ENCODE peak calls at places on chromosomes 4 and X, in four cellular contexts. E is breast epithelium, S is heart left ventricle, U is transverse colon. Z is an unnamed sample.
A peak's percentile ranks its signal among the peaks of the same experiment; 100 is the strongest.

GRCh38 chr4:74504212-74504611 is 59.3 kb downstream of the AREG start:
- DNase-seq in E (no peak), U (no peak), S (no peak), Z (no peak)

GRCh38 chr4:94610140-94610539 is 147.6 kb upstream of the BMPR1B start:
- DNase-seq in E (no peak), S (no peak), U (no peak), Z (no peak)

GRCh38 chr4:6548201-6548881 is 26.6 kb upstream of the MAN2B2 start:
- DNase-seq in E (no peak), U (no peak), S (peak; percentile 25), Z (peak; percentile 56)

GRCh38 chrX:50858548-50858947 is 44.6 kb upstream of the SHROOM4 start:
- DNase-seq in E (no peak), S (no peak), U (no peak), Z (no peak)

GRCh38 chrX:57674861-57675260 is 5.2 kb downstream of the NLRP2B start:
- DNase-seq in S (no peak), E (no peak), U (no peak), Z (no peak)

GRCh38 chr4:153792007-153792892 is 3.4 kb upstream of the SFRP2 start:
- DNase-seq in S (no peak), U (peak; percentile 49), E (no peak), Z (no peak)

GRCh38 chr4:101227715-101228114 is 119.6 kb downstream of the PPP3CA start:
- DNase-seq in E (no peak), S (no peak), U (no peak), Z (no peak)

GRCh38 chr4:15917297-15917696 is 21.2 kb downstream of the FGFBP1 start:
- DNase-seq in E (no peak), U (no peak), S (no peak), Z (no peak)

GRCh38 chrX:14922437-14922836 is 49.2 kb downstream of the MOSPD2 start:
- DNase-seq in U (no peak), S (no peak), E (no peak), Z (no peak)

GRCh38 chrX:135416546-135416945 is 5.2 kb upstream of the SMIM10L2A start:
- DNase-seq in S (no peak), U (no peak), E (no peak), Z (no peak)

GRCh38 chrX:135740683-135741149 is 27.3 kb downstream of the CT45A3 start:
- DNase-seq in S (no peak), E (no peak), U (peak; percentile 26), Z (peak; percentile 19)

GRCh38 chrX:54695816-54696487 is 102.1 kb downstream of the ITIH6 start:
- DNase-seq in U (no peak), E (no peak), S (no peak), Z (no peak)

GRCh38 chr4:128351502-128351901 is 63.9 kb upstream of the PGRMC2 start:
- DNase-seq in S (no peak), U (no peak), E (no peak), Z (no peak)

GRCh38 chr4:156968479-156968984 is 3.1 kb downstream of the PDGFC start:
- DNase-seq in U (peak; percentile 70), E (peak; percentile 58), S (peak; percentile 56), Z (no peak)

GRCh38 chrX:101217689-101218088 is 1.9 kb upstream of the DRP2 start:
- DNase-seq in E (no peak), U (no peak), S (no peak), Z (no peak)

GRCh38 chr4:153344131-153345010 is at the start of gene MND1:
- DNase-seq in S (peak; percentile 85), U (peak; percentile 86), E (peak; percentile 81), Z (peak; percentile 61)

GRCh38 chrX:153984351-153985178 is 12.0 kb downstream of the TMEM187 start:
- DNase-seq in E (no peak), U (no peak), S (no peak), Z (no peak)

GRCh38 chr4:118352843-118353373 is at the start of gene PRSS12:
- DNase-seq in U (peak; percentile 85), S (peak; percentile 21), E (peak; percentile 68), Z (peak; percentile 75)

GRCh38 chr4:118224239-118224829 is 128.5 kb downstream of the PRSS12 start:
- DNase-seq in S (no peak), E (no peak), U (no peak), Z (no peak)

GRCh38 chr4:1057403-1057745 is 45.9 kb downstream of the FGFRL1 start:
- DNase-seq in S (no peak), E (no peak), U (no peak), Z (no peak)

GRCh38 chr4:13912966-13913365 is 285.4 kb upstream of the BOD1L1 start:
- DNase-seq in E (no peak), S (no peak), U (no peak), Z (no peak)

DNA sequence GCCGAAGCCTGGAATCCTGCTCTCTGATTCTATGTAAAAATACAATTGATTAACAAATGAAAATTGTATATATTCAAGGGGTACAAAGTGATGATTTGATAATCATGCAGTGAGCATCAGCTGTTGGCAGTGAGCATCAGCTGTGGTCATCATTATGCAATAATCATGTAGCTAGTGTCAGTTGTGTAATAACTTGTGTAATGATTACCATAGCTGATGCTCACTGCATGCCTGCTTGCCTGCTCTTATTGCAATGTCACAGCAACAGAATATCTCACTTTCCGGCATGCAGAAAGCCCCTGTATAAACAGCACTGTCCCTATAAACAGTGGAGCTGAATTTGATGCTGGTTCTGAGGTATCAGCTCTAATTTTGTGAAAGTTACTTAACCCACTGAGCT is 46.8 kb downstream of the SULT1B1 start:
- DNase-seq in U (no peak), E (no peak), S (no peak), Z (no peak)
- TF ChIP-seq POLR2A in U (no peak), E (no peak), S (no peak), Z (no peak)

GRCh38 chrX:18985186-18985435 is 1.2 kb upstream of the PHKA2 start:
- DNase-seq in E (no peak), S (no peak), U (no peak), Z (no peak)
- TF ChIP-seq POLR2A in E (no peak), S (no peak), U (no peak), Z (no peak)

GRCh38 chrX:48801281-48802088 is at the start of gene HDAC6:
- DNase-seq in E (peak; percentile 95), U (peak; percentile 96), S (peak; percentile 96), Z (peak; percentile 51)

GRCh38 chrX:48800574-48801280 is 1.1 kb upstream of the HDAC6 start:
- DNase-seq in E (no peak), U (no peak), S (no peak), Z (no peak)

GRCh38 chrX:48806088-48806487 is 4.2 kb downstream of the HDAC6 start:
- DNase-seq in S (no peak), E (no peak), U (no peak), Z (no peak)

GRCh38 chrX:48802813-48803261 is 970 bp downstream of the HDAC6 start:
- DNase-seq in U (no peak), E (no peak), S (no peak), Z (no peak)

DNA sequence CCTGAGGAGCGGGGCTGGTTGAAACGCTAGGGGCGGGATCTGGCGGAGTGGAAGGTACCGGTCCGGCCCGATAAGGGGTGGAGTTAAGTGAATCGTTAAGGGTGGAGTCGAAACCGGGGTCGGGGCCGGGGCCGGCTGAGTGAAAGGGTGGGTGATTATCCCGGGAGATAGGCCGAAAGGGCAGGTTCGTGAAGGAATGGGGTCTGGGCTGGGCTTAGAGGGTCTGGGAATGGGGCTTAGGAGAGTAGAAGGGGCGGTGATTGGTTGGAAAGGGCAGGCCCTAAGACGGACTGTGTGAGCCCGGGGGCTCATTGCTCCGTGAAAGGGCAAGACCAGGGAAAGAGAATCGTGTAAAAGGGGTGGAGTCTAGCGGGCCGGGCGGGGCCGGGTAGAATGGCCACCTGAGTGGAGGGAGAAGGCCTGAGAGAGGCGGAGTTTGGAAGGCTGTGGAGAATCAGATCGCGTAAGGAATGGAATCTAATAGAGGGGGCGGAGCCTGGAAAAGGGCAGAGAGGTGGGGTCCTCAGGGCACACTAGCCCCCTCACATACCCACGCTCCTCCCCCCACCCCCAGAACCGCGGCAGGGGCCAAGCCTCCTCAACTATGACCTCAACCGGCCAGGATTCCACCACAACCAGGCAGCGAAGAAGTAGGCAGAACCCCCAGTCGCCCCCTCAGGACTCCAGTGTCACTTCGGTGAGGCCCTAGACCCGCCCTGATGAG is 384 bp downstream of the HDAC6 start:
- DNase-seq in S (peak; percentile 73), U (peak; percentile 91), E (peak; percentile 82), Z (peak; percentile 47)
- TF ChIP-seq POLR2A in S (peak; percentile 61), U (peak; percentile 92), E (peak; percentile 65), Z (no peak)

GRCh38 chr4:182894681-182895275 is 22.4 kb downstream of the DCTD start:
- DNase-seq in E (no peak), S (no peak), U (no peak), Z (no peak)

GRCh38 chr4:182897601-182898478 is 19.3 kb downstream of the DCTD start:
- DNase-seq in U (no peak), E (no peak), S (no peak), Z (no peak)

GRCh38 chr4:182893490-182893889 is 23.7 kb downstream of the DCTD start:
- DNase-seq in U (no peak), S (no peak), E (no peak), Z (no peak)

GRCh38 chr4:182896421-182896820 is 20.8 kb downstream of the DCTD start:
- DNase-seq in U (no peak), E (no peak), S (no peak), Z (no peak)

DNA sequence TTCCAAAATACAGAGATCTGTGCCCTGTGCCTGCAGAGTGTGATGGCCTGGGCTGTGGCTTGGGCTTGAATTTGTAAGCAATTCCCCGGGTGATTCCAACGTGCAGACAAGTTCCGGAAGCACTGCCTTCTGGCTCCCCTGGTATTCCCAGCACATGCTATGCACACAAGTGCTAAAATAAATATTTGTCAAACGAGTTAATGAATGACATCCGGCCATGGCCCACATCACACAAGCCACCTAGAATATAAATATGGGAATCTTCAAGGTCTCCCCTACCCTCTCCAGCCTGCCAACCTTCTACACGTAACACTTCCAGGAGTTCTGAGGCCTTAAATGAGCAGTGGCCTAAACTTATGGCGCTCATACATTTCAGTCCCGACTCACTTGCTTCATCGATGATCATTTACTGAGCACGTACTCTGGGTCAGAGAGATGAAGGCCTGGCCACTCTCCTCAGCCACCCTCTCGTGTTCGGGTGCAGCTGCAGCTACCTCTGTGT is 21.3 kb downstream of the DCTD start:
- DNase-seq in S (no peak), E (no peak), U (peak; percentile 12), Z (no peak)
- TF ChIP-seq POLR2A in S (no peak), E (no peak), U (no peak), Z (no peak)

DNA sequence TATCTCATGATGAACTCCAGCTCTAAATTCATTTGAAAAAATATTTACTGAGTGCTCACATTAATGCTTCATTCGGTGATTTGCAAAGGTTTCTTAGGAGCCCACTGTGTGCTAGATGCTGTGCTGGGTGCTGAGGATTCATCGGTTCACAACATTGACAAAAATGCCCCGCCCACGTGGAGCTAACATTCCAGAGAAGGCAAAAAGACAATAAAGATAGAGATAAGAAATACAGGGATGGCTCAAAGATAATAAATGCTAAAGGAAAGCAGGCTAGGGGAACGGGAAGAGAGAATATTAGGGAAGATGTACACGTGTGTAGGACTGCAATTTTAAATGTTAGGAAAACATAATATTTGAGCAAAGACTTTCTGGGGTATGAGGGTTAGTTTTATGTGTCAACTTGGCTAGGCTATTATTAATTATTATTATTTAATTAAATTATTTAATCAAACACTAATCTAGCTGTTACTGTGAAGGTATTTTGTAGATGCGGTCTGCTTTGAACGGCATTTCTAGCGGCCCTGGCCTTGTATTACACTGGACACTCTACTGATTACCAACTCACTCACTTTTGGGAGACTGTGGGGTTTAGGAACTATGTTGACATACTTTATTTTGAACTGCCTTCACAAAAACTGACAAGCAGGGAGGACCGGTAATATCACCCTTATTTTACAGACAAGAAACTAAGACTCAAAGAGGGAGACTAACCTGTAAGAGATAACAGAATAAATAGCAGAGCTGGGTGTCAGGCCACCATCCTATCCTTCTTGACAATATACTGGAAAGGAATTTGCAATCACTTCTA is 61.9 kb upstream of the IRF2 start:
- DNase-seq in E (no peak), S (no peak), U (peak; percentile 29), Z (no peak)
- TF ChIP-seq POLR2A in E (no peak), S (no peak), U (no peak), Z (no peak)

GRCh38 chrX:131577999-131578734 is 34.3 kb downstream of the OR13H1 start:
- DNase-seq in U (no peak), E (no peak), S (no peak), Z (no peak)
- TF ChIP-seq POLR2A in U (no peak), E (no peak), S (no peak), Z (no peak)